ENCODE peak calls at places on chromosomes 11 and 22, in five cellular contexts. P is HCT116, M is H1, Y is GM12878, N is K562. X is an unnamed sample.
A peak's percentile ranks its signal among the peaks of the same experiment; 100 is the strongest.

GRCh38 chr22:22721681-22722309 is 77.4 kb downstream of the GGTLC2 start:
- DNase-seq in P (no peak), M (no peak), Y (peak; percentile 55), N (no peak), X (no peak)

GRCh38 chr11:765025-765801 is 12.1 kb downstream of the GATD1 start:
- DNase-seq in P (peak; percentile 47), M (no peak), Y (no peak), N (peak; percentile 59), X (no peak)

GRCh38 chr22:28137036-28137435 is 218.0 kb upstream of the PITPNB start:
- DNase-seq in P (no peak), M (no peak), Y (no peak), N (no peak), X (peak; percentile 47)

GRCh38 chr11:34916810-34917780 is 677 bp downstream of the PDHX start:
- DNase-seq in P (peak; percentile 34), M (no peak), Y (no peak), N (peak; percentile 14), X (peak; percentile 9)

GRCh38 chr11:126628790-126629621 is 273.5 kb downstream of the ST3GAL4 start:
- DNase-seq in P (no peak), M (no peak), Y (no peak), N (no peak), X (no peak)

GRCh38 chr11:69293819-69294505 is at the start of gene MYEOV:
- DNase-seq in P (peak; percentile 88), M (peak; percentile 36), Y (peak; percentile 16), N (peak; percentile 98), X (peak; percentile 39)

GRCh38 chr22:50739894-50740293 is 1.9 kb downstream of the ACR start:
- DNase-seq in P (no peak), M (no peak), Y (no peak), N (no peak), X (no peak)

GRCh38 chr11:81874627-81875026 is 859.0 kb downstream of the FAM181B start:
- DNase-seq in P (no peak), M (no peak), Y (peak; percentile 44), N (no peak), X (no peak)

GRCh38 chr11:94768602-94769511 is 701 bp downstream of the AMOTL1 start:
- DNase-seq in P (no peak), M (no peak), Y (no peak), N (peak; percentile 52), X (no peak)

GRCh38 chr11:18608373-18608772 is 8.8 kb downstream of the MISFA start:
- DNase-seq in P (no peak), M (no peak), Y (no peak), N (no peak), X (no peak)

GRCh38 chr22:49786976-49787843 is 40.5 kb downstream of the BRD1 start:
- DNase-seq in P (no peak), M (no peak), Y (no peak), N (no peak), X (no peak)

GRCh38 chr11:24575392-24575791 is 78.5 kb downstream of the LUZP2 start:
- DNase-seq in P (no peak), M (no peak), Y (no peak), N (no peak), X (no peak)

GRCh38 chr11:92880391-92880790 is 89.1 kb upstream of the MTNR1B start:
- DNase-seq in P (no peak), M (no peak), Y (no peak), N (no peak), X (no peak)

GRCh38 chr11:15985127-15985862 is 371.1 kb downstream of the SOX6 start:
- DNase-seq in P (no peak), M (no peak), Y (no peak), N (no peak), X (no peak)

GRCh38 chr22:49724893-49725489 is 102.7 kb downstream of the BRD1 start:
- DNase-seq in P (peak; percentile 10), M (no peak), Y (no peak), N (peak; percentile 77), X (peak; percentile 33)

GRCh38 chr11:72814139-72814830 is at the start of gene ATG16L2:
- DNase-seq in P (peak; percentile 68), M (peak; percentile 50), Y (no peak), N (peak; percentile 92), X (peak; percentile 74)

GRCh38 chr11:102158151-102158734 is 48.0 kb downstream of the YAP1 start:
- DNase-seq in P (no peak), M (no peak), Y (no peak), N (no peak), X (no peak)

GRCh38 chr11:198236-198806 is 5.4 kb downstream of the SCGB1C1 start:
- DNase-seq in P (no peak), M (no peak), Y (no peak), N (no peak), X (no peak)

GRCh38 chr11:316031-316701 is 2.3 kb downstream of the IFITM1 start:
- DNase-seq in P (no peak), M (no peak), Y (no peak), N (peak; percentile 46), X (no peak)

GRCh38 chr11:61685611-61685955 is 5.4 kb downstream of the DAGLA start:
- DNase-seq in P (no peak), M (no peak), Y (no peak), N (no peak), X (no peak)

GRCh38 chr11:104333977-104334376 is 170.0 kb upstream of the PDGFD start:
- DNase-seq in P (peak; percentile 7), M (no peak), Y (no peak), N (no peak), X (no peak)

GRCh38 chr22:45756558-45756957 is 84.9 kb downstream of the ATXN10 start:
- DNase-seq in P (no peak), M (no peak), Y (no peak), N (no peak), X (no peak)

GRCh38 chr11:120746836-120747609 is 235.5 kb downstream of the GRIK4 start:
- DNase-seq in P (no peak), M (no peak), Y (no peak), N (no peak), X (no peak)

GRCh38 chr11:86617502-86617901 is 54.9 kb downstream of the ME3 start:
- DNase-seq in P (no peak), M (no peak), Y (no peak), N (no peak), X (no peak)

GRCh38 chr22:20131593-20131855 is at the start of gene ZDHHC8:
- DNase-seq in P (no peak), M (no peak), Y (no peak), N (peak; percentile 97), X (no peak)

GRCh38 chr11:8291421-8292350 is 28.0 kb upstream of the LMO1 start:
- DNase-seq in P (no peak), M (no peak), Y (no peak), N (no peak), X (no peak)

GRCh38 chr11:58577441-58578135 is 1.3 kb upstream of the ZFP91 start:
- DNase-seq in P (no peak), M (no peak), Y (peak; percentile 66), N (peak; percentile 69), X (no peak)

GRCh38 chr11:133930767-133931448 is 25.9 kb downstream of the IGSF9B start:
- DNase-seq in P (no peak), M (no peak), Y (no peak), N (peak; percentile 77), X (no peak)

GRCh38 chr11:64015510-64015909 is 20.2 kb upstream of the FLRT1 start:
- DNase-seq in P (no peak), M (no peak), Y (no peak), N (no peak), X (no peak)

DNA sequence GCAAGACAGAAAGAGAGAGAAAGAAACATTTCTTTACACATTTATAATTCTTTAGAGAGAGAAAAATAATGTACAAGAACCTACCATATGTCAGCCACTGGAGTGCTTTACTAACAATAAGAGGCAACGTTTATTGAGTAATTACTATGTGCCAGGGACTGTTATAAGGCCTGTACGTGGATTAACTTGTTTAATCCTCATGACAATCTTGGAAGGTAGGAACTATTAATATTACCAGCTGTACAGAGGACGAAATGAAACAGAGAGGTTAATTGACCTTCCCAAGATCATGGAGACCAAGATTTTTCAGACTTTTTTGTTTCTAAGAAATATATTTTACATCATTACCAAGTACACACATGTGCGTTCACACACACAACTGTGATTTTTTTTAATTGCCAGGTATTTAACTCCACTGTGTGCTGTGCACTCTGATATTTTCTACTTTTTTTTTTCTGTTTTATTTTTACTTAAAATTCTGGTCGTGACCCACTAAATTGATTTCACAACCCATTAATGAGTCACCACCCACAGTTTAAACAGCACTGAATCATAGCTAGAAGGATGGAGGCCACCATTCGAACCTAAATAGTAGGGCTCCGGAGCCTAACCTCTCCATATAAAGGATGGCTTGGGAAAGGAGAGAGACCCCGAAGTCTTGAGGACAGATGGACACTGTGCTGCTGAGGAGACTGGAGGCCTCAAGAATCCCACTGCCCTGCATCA is 21.4 kb downstream of the CREB3L1 start:
- DNase-seq in P (no peak), M (no peak), Y (no peak), N (no peak), X (no peak)
- TF ChIP-seq ZNF274 in P (no peak), M (no peak), Y (no peak), N (no peak), X (no peak)

GRCh38 chr11:75346912-75347647 is 4.4 kb downstream of the ARRB1 start:
- DNase-seq in P (no peak), M (no peak), Y (no peak), N (no peak), X (no peak)
- H3K9ac ChIP-seq in P (no peak overlapping the region), M (no peak overlapping the region), Y (no peak overlapping the region), N (peak overlapping the region; percentile 67), X (no peak overlapping the region)

DNA sequence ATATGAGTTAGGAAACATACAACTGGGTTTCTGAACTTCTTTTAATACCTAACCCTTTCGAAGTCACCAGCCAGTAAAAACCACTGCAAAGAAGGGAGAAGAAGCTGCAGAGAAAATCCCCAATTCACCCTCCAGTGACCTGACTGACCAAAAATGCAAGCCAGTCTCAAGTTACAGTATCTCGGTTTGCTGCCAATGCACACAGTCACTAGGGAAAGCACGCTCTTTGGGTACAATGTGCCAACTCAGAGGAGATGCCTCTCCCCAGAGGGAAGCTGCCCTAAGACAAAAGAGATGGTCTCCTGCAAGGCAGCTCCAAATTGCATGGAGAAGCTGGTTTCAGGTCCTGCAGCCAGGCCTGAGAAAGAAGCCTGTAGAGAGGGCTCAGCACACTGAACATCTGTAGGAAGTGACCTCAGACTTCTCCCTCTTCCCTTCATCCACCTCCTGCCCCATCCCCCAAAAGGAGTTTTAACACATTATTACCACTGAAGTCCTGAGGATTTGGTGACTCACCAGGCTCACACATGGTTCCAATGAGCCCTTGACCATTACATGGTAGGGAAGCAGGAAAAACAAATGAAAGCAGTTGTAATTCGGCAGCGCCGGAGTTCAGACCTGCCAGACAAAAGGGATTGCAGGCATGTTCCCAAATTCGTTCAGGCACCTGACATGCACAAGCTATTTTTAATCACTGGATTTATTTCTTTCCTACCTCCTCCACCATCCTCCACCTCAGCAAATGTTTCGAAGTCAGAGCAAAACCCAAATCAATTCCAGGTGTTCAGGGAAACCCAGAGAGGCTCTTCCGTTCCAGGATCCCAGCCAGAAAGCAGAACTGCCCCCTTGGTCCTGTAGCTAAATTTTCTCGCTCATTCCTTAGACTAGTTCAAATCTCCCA is 90.1 kb downstream of the ETS1 start:
- DNase-seq in P (peak; percentile 83), M (no peak), Y (peak; percentile 87), N (no peak), X (no peak)
- H3K36me3 ChIP-seq in P (no peaks in the 10 kb centered on the region), M (no peaks in the 10 kb centered on the region), Y (peaks cover under 1% of the 10 kb centered on the region), N (no peaks in the 10 kb centered on the region), X (peaks cover 3% of the 10 kb centered on the region)

GRCh38 chr11:84316866-84317560 is 1030.8 kb upstream of the CCDC90B start:
- DNase-seq in P (no peak), M (no peak), Y (no peak), N (no peak), X (peak; percentile 1)
- TF ChIP-seq ZNF274 in P (no peak), M (no peak), Y (no peak), N (no peak), X (no peak)